ENCODE peak calls at places on chromosomes 6 and 20, in six cellular contexts. S, F, A, W, C and T are unnamed samples.

GRCh38 chr6:7727150-7727950 is 1.5 kb downstream of the BMP6 start:
- DNase-seq in S (no peak), F (peak; percentile 24), A (no peak), W (peak; percentile 51), C (no peak), T (no peak)

GRCh38 chr6:111551521-111552231 is 54.0 kb downstream of the TRAF3IP2 start:
- DNase-seq in S (no peak), F (no peak), A (peak; percentile 76), W (no peak), C (no peak), T (no peak)

GRCh38 chr6:42978487-42978792 is 541 bp downstream of the PEX6 start:
- DNase-seq in S (no peak), F (no peak), A (no peak), W (peak; percentile 34), C (no peak), T (no peak)

GRCh38 chr20:53978497-53978896 is 91.9 kb downstream of the BCAS1 start:
- DNase-seq in S (no peak), F (no peak), A (no peak), W (no peak), C (no peak), T (no peak)

GRCh38 chr6:131909408-131910218 is 41.6 kb downstream of the CCN2 start:
- DNase-seq in S (peak; percentile 50), F (peak; percentile 63), A (peak; percentile 6), W (peak; percentile 68), C (peak; percentile 44), T (no peak)

GRCh38 chr6:134534708-134535149 is 216.8 kb upstream of the SGK1 start:
- DNase-seq in S (no peak), F (no peak), A (no peak), W (no peak), C (no peak), T (no peak)

GRCh38 chr6:78598966-78599365 is 268.4 kb upstream of the IRAK1BP1 start:
- DNase-seq in S (no peak), F (no peak), A (no peak), W (no peak), C (no peak), T (no peak)

GRCh38 chr20:56689852-56690485 is 60.9 kb downstream of the TFAP2C start:
- DNase-seq in S (no peak), F (no peak), A (no peak), W (no peak), C (no peak), T (no peak)

GRCh38 chr6:149581349-149581748 is 15.2 kb downstream of the GINM1 start:
- DNase-seq in S (no peak), F (no peak), A (no peak), W (no peak), C (no peak), T (no peak)

GRCh38 chr6:13484827-13485226 is 2.6 kb downstream of the GFOD1 start:
- DNase-seq in S (no peak), F (no peak), A (no peak), W (peak; percentile 22), C (no peak), T (no peak)

GRCh38 chr6:30684386-30685156 is 1.9 kb downstream of the PPP1R18 start:
- DNase-seq in S (no peak), F (peak; percentile 67), A (no peak), W (peak; percentile 72), C (no peak), T (no peak)

GRCh38 chr20:33684533-33685327 is 1.5 kb downstream of the E2F1 start:
- DNase-seq in S (no peak), F (no peak), A (peak; percentile 91), W (peak; percentile 19), C (no peak), T (peak; percentile 46)

GRCh38 chr6:87197547-87197946 is 42.2 kb downstream of the ZNF292 start:
- DNase-seq in S (no peak), F (no peak), A (no peak), W (no peak), C (no peak), T (no peak)

GRCh38 chr20:62500237-62500864 is 24.6 kb upstream of the GATA5 start:
- DNase-seq in S (peak; percentile 73), F (peak; percentile 83), A (peak; percentile 41), W (peak; percentile 72), C (peak; percentile 70), T (peak; percentile 86)

GRCh38 chr6:107046316-107046715 is 18.3 kb downstream of the MTRES1 start:
- DNase-seq in S (no peak), F (no peak), A (no peak), W (no peak), C (no peak), T (no peak)

GRCh38 chr6:12266571-12266970 is 23.6 kb upstream of the EDN1 start:
- DNase-seq in S (no peak), F (no peak), A (no peak), W (peak; percentile 21), C (no peak), T (no peak)

GRCh38 chr20:36152266-36152665 is 2.3 kb upstream of the EPB41L1 start:
- DNase-seq in S (no peak), F (no peak), A (peak; percentile 67), W (no peak), C (no peak), T (no peak)

GRCh38 chr20:53224851-53225250 is 252.7 kb downstream of the TSHZ2 start:
- DNase-seq in S (no peak), F (no peak), A (no peak), W (no peak), C (no peak), T (no peak)